ENCODE peak calls at places on chromosomes 7 and 10, in nine cellular contexts. U, H, N, V, Y, F, L, B and X are unnamed samples.

GRCh38 chr10:132712698-132713232 is 73.2 kb downstream of the NKX6-2 start:
- DNase-seq in U (no peak), H (peak; percentile 7), N (no peak), V (no peak), Y (no peak), F (no peak), L (no peak), B (no peak), X (no peak)

GRCh38 chr10:80535671-80536360 is 1.9 kb upstream of the SH2D4B start:
- DNase-seq in U (peak; percentile 65), H (peak; percentile 65), N (no peak), V (no peak), Y (peak; percentile 56), F (peak; percentile 37), L (peak; percentile 62), B (peak; percentile 37), X (no peak)

GRCh38 chr10:117318909-117319308 is 56.3 kb downstream of the PDZD8 start:
- DNase-seq in U (no peak), H (no peak), N (no peak), V (no peak), Y (no peak), F (no peak), L (no peak), B (no peak), X (no peak)

GRCh38 chr10:132396495-132397035 is 435 bp upstream of the PWWP2B start:
- DNase-seq in U (no peak), H (peak; percentile 71), N (no peak), V (no peak), Y (no peak), F (no peak), L (peak; percentile 29), B (peak; percentile 19), X (no peak)

GRCh38 chr10:103612462-103613365 is 119.2 kb downstream of the NEURL1 start:
- DNase-seq in U (no peak), H (no peak), N (no peak), V (no peak), Y (no peak), F (peak; percentile 23), L (no peak), B (no peak), X (no peak)

GRCh38 chr7:46908770-46909169 is 673.1 kb downstream of the TNS3 start:
- DNase-seq in U (no peak), H (no peak), N (no peak), V (no peak), Y (no peak), F (peak; percentile 75), L (no peak), B (no peak), X (peak; percentile 77)

GRCh38 chr10:127997241-127997640 is 90.3 kb downstream of the PTPRE start:
- DNase-seq in U (no peak), H (no peak), N (no peak), V (no peak), Y (no peak), F (no peak), L (no peak), B (no peak), X (no peak)

GRCh38 chr7:111986601-111987000 is 219.6 kb downstream of the DOCK4 start:
- DNase-seq in U (no peak), H (no peak), N (no peak), V (no peak), Y (no peak), F (no peak), L (no peak), B (no peak), X (no peak)

GRCh38 chr10:78372806-78373205 is 339.1 kb downstream of the RPS24 start:
- DNase-seq in U (no peak), H (no peak), N (no peak), V (no peak), Y (no peak), F (no peak), L (no peak), B (no peak), X (no peak)

GRCh38 chr10:123100030-123100762 is 35.6 kb upstream of the HMX3 start:
- DNase-seq in U (no peak), H (no peak), N (no peak), V (no peak), Y (no peak), F (peak; percentile 13), L (no peak), B (no peak), X (no peak)

GRCh38 chr7:25671087-25671486 is 442.8 kb upstream of the NPVF start:
- DNase-seq in U (no peak), H (no peak), N (no peak), V (no peak), Y (no peak), F (no peak), L (no peak), B (no peak), X (no peak)

GRCh38 chr10:48751730-48752129 is 67.1 kb downstream of the WDFY4 start:
- DNase-seq in U (no peak), H (no peak), N (no peak), V (no peak), Y (no peak), F (no peak), L (no peak), B (no peak), X (no peak)

GRCh38 chr7:51029131-51029530 is 246.4 kb upstream of the GRB10 start:
- DNase-seq in U (no peak), H (no peak), N (no peak), V (no peak), Y (no peak), F (no peak), L (no peak), B (no peak), X (no peak)

GRCh38 chr7:27150568-27151340 is 1.6 kb downstream of the HOXA3 start:
- DNase-seq in U (peak; percentile 36), H (peak; percentile 51), N (no peak), V (peak; percentile 50), Y (peak; percentile 56), F (peak; percentile 20), L (peak; percentile 55), B (peak; percentile 65), X (peak; percentile 74)

GRCh38 chr7:88150018-88150417 is 69.8 kb downstream of the SRI start:
- DNase-seq in U (no peak), H (no peak), N (no peak), V (no peak), Y (no peak), F (no peak), L (no peak), B (no peak), X (no peak)

GRCh38 chr7:29839302-29839701 is 33.0 kb downstream of the WIPF3 start:
- DNase-seq in U (no peak), H (peak; percentile 64), N (no peak), V (no peak), Y (peak; percentile 71), F (peak; percentile 10), L (no peak), B (no peak), X (peak; percentile 28)

GRCh38 chr7:40234046-40234445 is 99.2 kb downstream of the SUGCT start:
- DNase-seq in U (no peak), H (no peak), N (no peak), V (no peak), Y (peak; percentile 29), F (no peak), L (no peak), B (no peak), X (no peak)

GRCh38 chr10:6039711-6040110 is 22.5 kb downstream of the IL2RA start:
- DNase-seq in U (no peak), H (no peak), N (no peak), V (no peak), Y (no peak), F (no peak), L (no peak), B (no peak), X (no peak)

GRCh38 chr7:41416208-41416595 is 286.7 kb downstream of the INHBA start:
- DNase-seq in U (no peak), H (no peak), N (no peak), V (no peak), Y (no peak), F (peak; percentile 82), L (no peak), B (no peak), X (peak; percentile 55)

GRCh38 chr7:47741984-47742383 is 160.1 kb upstream of the TNS3 start:
- DNase-seq in U (no peak), H (no peak), N (no peak), V (no peak), Y (no peak), F (no peak), L (no peak), B (no peak), X (no peak)